ENCODE peak calls at places on chromosomes 11 and 22, in six cellular contexts. One of them, this sample, is unnamed.

GRCh38 chr11:12560861-12561260 is 113.4 kb upstream of the TEAD1 start:
- DNase-seq in coronary artery: no peak
- DNase-seq in fibroblast of lung: no peak
- DNase-seq in K562: no peak
- DNase-seq in tibial artery: no peak
- DNase-seq in A549: no peak
- DNase-seq in this sample: no peak

GRCh38 chr22:42397332-42398246 is 34.6 kb downstream of the NFAM1 start:
- DNase-seq in A549: no peak
- DNase-seq in K562: no peak
- DNase-seq in coronary artery: no peak
- DNase-seq in tibial artery: peak; percentile 77
- DNase-seq in fibroblast of lung: no peak
- DNase-seq in this sample: peak; percentile 28

GRCh38 chr11:128643661-128644060 is 50.2 kb upstream of the FLI1 start:
- DNase-seq in fibroblast of lung: no peak
- DNase-seq in coronary artery: no peak
- DNase-seq in tibial artery: no peak
- DNase-seq in A549: no peak
- DNase-seq in K562: no peak
- DNase-seq in this sample: no peak

GRCh38 chr22:36445158-36445668 is 36.2 kb downstream of the TXN2 start:
- DNase-seq in fibroblast of lung: peak; percentile 98
- DNase-seq in A549: no peak
- DNase-seq in K562: no peak
- DNase-seq in coronary artery: no peak
- DNase-seq in tibial artery: no peak
- DNase-seq in this sample: no peak

GRCh38 chr11:84056696-84057095 is 770.5 kb upstream of the CCDC90B start:
- DNase-seq in fibroblast of lung: peak; percentile 41
- DNase-seq in K562: no peak
- DNase-seq in tibial artery: no peak
- DNase-seq in A549: no peak
- DNase-seq in coronary artery: no peak
- DNase-seq in this sample: no peak

GRCh38 chr11:45267660-45268340 is 18.3 kb downstream of the SYT13 start:
- DNase-seq in coronary artery: no peak
- DNase-seq in fibroblast of lung: no peak
- DNase-seq in K562: no peak
- DNase-seq in tibial artery: no peak
- DNase-seq in A549: peak; percentile 71
- DNase-seq in this sample: no peak

GRCh38 chr11:64725601-64726139 is 2.7 kb upstream of the NRXN2 start:
- DNase-seq in fibroblast of lung: no peak
- DNase-seq in tibial artery: no peak
- DNase-seq in K562: no peak
- DNase-seq in coronary artery: no peak
- DNase-seq in A549: no peak
- DNase-seq in this sample: no peak

GRCh38 chr22:21055880-21056319 is 10.2 kb downstream of the LRRC74B start:
- DNase-seq in fibroblast of lung: no peak
- DNase-seq in tibial artery: no peak
- DNase-seq in coronary artery: no peak
- DNase-seq in A549: no peak
- DNase-seq in K562: peak; percentile 88
- DNase-seq in this sample: no peak

GRCh38 chr22:26214466-26214865 is 45.2 kb downstream of the SEZ6L start:
- DNase-seq in fibroblast of lung: no peak
- DNase-seq in A549: no peak
- DNase-seq in tibial artery: no peak
- DNase-seq in coronary artery: peak; percentile 8
- DNase-seq in K562: no peak
- DNase-seq in this sample: no peak

GRCh38 chr22:26617251-26618199 is at the start of gene CRYBB1:
- DNase-seq in A549: no peak
- DNase-seq in coronary artery: no peak
- DNase-seq in tibial artery: peak; percentile 68
- DNase-seq in fibroblast of lung: peak; percentile 31
- DNase-seq in K562: peak; percentile 54
- DNase-seq in this sample: no peak

GRCh38 chr22:30606455-30607299 is at the start of gene TCN2:
- DNase-seq in K562: peak; percentile 68
- DNase-seq in coronary artery: peak; percentile 81
- DNase-seq in A549: peak; percentile 58
- DNase-seq in fibroblast of lung: peak; percentile 83
- DNase-seq in tibial artery: peak; percentile 83
- DNase-seq in this sample: peak; percentile 63

GRCh38 chr11:78759067-78759466 is 184.4 kb upstream of the NARS2 start:
- DNase-seq in fibroblast of lung: peak; percentile 41
- DNase-seq in A549: no peak
- DNase-seq in tibial artery: no peak
- DNase-seq in K562: no peak
- DNase-seq in coronary artery: no peak
- DNase-seq in this sample: no peak

GRCh38 chr11:69842746-69843528 is 23.7 kb upstream of the FGF3 start:
- DNase-seq in fibroblast of lung: no peak
- DNase-seq in coronary artery: peak; percentile 36
- DNase-seq in tibial artery: peak; percentile 32
- DNase-seq in A549: no peak
- DNase-seq in K562: no peak
- DNase-seq in this sample: no peak

GRCh38 chr11:1555713-1556153 is 16.3 kb downstream of the DUSP8 start:
- DNase-seq in tibial artery: no peak
- DNase-seq in K562: no peak
- DNase-seq in coronary artery: no peak
- DNase-seq in fibroblast of lung: no peak
- DNase-seq in A549: no peak
- DNase-seq in this sample: no peak
- H3K27ac ChIP-seq in tibial artery: no peak overlapping the region
- H3K27ac ChIP-seq in K562: no peak overlapping the region
- H3K27ac ChIP-seq in coronary artery: no peak overlapping the region
- H3K27ac ChIP-seq in fibroblast of lung: no peak overlapping the region
- H3K27ac ChIP-seq in A549: no peak overlapping the region
- H3K27ac ChIP-seq in this sample: no peak overlapping the region

GRCh38 chr22:50563410-50564160 is 866 bp upstream of the SYCE3 start:
- DNase-seq in tibial artery: no peak
- DNase-seq in fibroblast of lung: no peak
- DNase-seq in A549: no peak
- DNase-seq in K562: no peak
- DNase-seq in coronary artery: no peak
- DNase-seq in this sample: no peak

GRCh38 chr22:50561401-50562074 is 1.2 kb downstream of the SYCE3 start:
- DNase-seq in fibroblast of lung: no peak
- DNase-seq in A549: no peak
- DNase-seq in K562: no peak
- DNase-seq in coronary artery: no peak
- DNase-seq in tibial artery: no peak
- DNase-seq in this sample: no peak

GRCh38 chr22:50560034-50560433 is 2.7 kb downstream of the SYCE3 start:
- DNase-seq in A549: no peak
- DNase-seq in coronary artery: no peak
- DNase-seq in K562: no peak
- DNase-seq in tibial artery: no peak
- DNase-seq in fibroblast of lung: no peak
- DNase-seq in this sample: no peak

GRCh38 chr22:50564289-50564688 is 1.6 kb upstream of the SYCE3 start:
- DNase-seq in coronary artery: no peak
- DNase-seq in fibroblast of lung: no peak
- DNase-seq in A549: no peak
- DNase-seq in tibial artery: no peak
- DNase-seq in K562: no peak
- DNase-seq in this sample: no peak

DNA sequence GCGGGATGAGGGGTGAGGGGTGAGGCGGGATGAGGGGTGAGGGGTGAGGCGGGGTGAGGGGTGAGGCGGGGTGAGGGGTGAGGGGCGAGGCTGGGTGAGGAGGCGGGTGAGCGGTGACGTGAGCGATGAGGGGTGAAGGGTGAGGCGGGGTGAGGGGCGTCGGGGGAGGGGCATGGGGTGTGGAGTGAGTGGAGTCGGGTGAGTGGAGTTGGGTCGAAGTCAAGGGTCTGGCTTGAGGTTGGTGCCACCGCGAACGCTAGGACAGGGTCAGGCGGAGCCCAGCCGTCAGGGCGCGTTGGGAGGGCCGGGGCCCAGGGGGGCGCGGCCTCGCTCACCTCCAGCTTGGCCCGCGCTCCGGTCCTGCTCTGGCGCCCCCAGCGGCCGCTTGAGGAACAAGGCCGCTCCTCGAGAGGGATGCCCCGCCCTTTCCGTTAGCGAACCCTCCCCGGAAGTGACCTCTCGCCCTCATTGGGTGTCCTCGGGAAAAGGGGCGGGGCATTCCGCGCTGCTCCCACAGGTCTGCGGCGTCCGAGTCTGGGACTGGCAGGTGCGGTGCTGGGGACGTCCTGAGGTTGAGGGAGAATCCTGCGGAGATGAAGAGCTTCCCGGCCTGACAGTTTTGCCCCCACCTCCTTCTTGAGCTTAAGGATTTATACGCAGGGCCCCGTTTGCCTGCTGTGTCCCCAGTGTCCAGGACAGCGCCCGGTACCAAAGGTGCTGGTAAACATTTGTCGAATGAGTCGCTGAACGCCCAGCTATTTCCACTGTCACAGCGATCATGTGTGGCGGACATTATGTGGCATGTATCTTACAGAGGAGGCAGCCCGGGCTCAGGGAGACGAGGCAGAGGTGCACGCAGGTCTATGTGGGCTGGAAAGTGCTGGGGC is at the start of gene SYCE3:
- DNase-seq in A549: peak; percentile 91
- DNase-seq in fibroblast of lung: peak; percentile 83
- DNase-seq in K562: peak; percentile 92
- DNase-seq in coronary artery: peak; percentile 93
- DNase-seq in tibial artery: peak; percentile 97
- DNase-seq in this sample: peak; percentile 98
- H3K27ac ChIP-seq in A549: peak within 1 kb of the TSS; percentile 76
- H3K27ac ChIP-seq in fibroblast of lung: no peak within 1 kb of the TSS
- H3K27ac ChIP-seq in K562: peak within 1 kb of the TSS; percentile 39
- H3K27ac ChIP-seq in coronary artery: no peak within 1 kb of the TSS
- H3K27ac ChIP-seq in tibial artery: peak within 1 kb of the TSS; percentile 25
- H3K27ac ChIP-seq in this sample: peak within 1 kb of the TSS; percentile 83

DNA sequence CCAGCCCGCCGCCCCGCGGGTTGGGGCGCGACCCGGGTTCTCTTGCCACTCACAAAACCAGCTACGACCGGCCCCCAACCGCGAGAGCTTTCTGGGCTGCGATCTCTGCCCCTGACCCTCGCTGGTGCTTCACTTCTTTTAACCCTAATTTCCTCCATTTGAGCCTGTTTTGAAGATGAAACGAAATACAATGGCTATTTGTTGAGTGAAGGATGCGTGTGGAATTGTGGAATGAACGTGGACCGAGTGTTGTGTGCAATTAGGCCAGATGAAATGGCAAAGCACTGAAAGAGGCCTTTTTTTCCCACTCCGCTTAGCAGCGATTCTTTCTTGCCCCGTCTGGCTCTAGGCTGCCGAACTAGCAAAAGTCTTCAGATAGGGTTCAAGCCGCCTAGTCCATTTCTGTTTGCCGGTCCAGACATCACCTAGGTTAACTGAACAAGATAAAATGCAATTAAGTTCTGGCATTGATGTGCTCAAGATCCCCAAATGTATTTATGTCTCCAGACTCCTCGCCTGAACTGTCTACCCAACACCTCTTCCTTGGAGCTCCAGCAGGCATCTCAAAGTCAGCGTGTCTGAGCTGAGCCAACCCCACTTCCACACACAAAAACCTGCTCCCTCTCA is 438 bp upstream of the TMEM184B start:
- DNase-seq in K562: no peak
- DNase-seq in A549: no peak
- DNase-seq in coronary artery: no peak
- DNase-seq in fibroblast of lung: peak; percentile 27
- DNase-seq in tibial artery: no peak
- DNase-seq in this sample: peak; percentile 37
- H3K27ac ChIP-seq in K562: peak overlapping the region; percentile 92
- H3K27ac ChIP-seq in A549: peak overlapping the region; percentile 94
- H3K27ac ChIP-seq in coronary artery: peak overlapping the region; percentile 93
- H3K27ac ChIP-seq in fibroblast of lung: peak overlapping the region; percentile 84
- H3K27ac ChIP-seq in tibial artery: peak overlapping the region; percentile 96
- H3K27ac ChIP-seq in this sample: peak overlapping the region; percentile 98

DNA sequence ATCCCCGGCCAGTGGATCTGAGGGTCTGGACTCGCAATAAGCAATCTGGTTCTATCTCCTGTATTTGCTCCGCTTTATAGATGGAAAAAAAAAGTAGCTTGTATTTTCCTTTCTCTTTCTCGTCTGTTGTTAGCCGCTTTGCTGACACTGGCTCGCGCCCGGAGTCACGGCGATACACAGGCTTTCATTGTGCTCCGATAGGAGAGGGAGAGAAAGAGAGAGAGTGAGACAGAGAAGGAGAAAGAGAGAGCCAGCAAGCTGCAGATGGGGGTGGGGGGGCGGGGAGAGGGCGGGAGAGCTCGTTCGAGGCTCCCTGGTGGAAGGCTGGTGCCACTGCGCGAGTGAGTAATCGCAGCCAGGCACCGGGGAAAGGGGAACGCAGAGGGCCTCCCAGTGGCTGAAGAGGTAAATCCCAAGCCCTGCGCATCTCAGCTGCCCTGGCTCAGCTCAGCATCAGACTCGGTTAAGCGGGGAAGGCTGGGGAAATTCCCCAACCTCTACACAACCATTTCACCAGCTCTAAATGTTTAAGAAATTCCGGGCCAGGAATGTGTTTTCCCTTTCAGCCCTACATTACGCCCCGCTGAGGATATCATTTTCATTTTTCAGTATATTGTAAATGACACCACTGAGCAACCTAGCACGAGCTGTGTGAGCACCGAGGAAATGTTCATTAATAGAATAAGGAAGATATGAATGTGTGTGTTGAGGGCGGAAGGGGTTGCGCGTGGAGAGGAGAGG is at the start of gene MAML2:
- DNase-seq in coronary artery: peak; percentile 97
- DNase-seq in A549: peak; percentile 86
- DNase-seq in K562: peak; percentile 96
- DNase-seq in fibroblast of lung: peak; percentile 92
- DNase-seq in tibial artery: peak; percentile 96
- DNase-seq in this sample: peak; percentile 83
- H3K27ac ChIP-seq in coronary artery: peak within 1 kb of the TSS; percentile 85
- H3K27ac ChIP-seq in A549: peak within 1 kb of the TSS; percentile 83
- H3K27ac ChIP-seq in K562: peak within 1 kb of the TSS; percentile 59
- H3K27ac ChIP-seq in fibroblast of lung: peak within 1 kb of the TSS; percentile 89
- H3K27ac ChIP-seq in tibial artery: peak within 1 kb of the TSS; percentile 89
- H3K27ac ChIP-seq in this sample: peak within 1 kb of the TSS; percentile 91

GRCh38 chr11:76825726-76826396 is 34.9 kb upstream of the ACER3 start:
- DNase-seq in coronary artery: no peak
- DNase-seq in K562: peak; percentile 45
- DNase-seq in tibial artery: no peak
- DNase-seq in A549: no peak
- DNase-seq in fibroblast of lung: no peak
- DNase-seq in this sample: no peak
- H3K27ac ChIP-seq in coronary artery: no peak overlapping the region
- H3K27ac ChIP-seq in K562: peak overlapping the region; percentile 74
- H3K27ac ChIP-seq in tibial artery: no peak overlapping the region
- H3K27ac ChIP-seq in A549: peak overlapping the region; percentile 80
- H3K27ac ChIP-seq in fibroblast of lung: no peak overlapping the region
- H3K27ac ChIP-seq in this sample: no peak overlapping the region